ENCODE peak calls at places on chromosome 4, in six cellular contexts. L, V, U, D, R and S are unnamed samples.

GRCh38 chr4:169351860-169352259 is 81.1 kb upstream of the SH3RF1 start:
- DNase-seq in L (no peak), V (no peak), U (no peak), D (no peak), R (peak; percentile 66), S (no peak)

GRCh38 chr4:138567696-138568095 is 325.5 kb upstream of the SLC7A11 start:
- DNase-seq in L (no peak), V (no peak), U (no peak), D (no peak), R (peak; percentile 54), S (no peak)

GRCh38 chr4:8050555-8051206 is 107.9 kb downstream of the ABLIM2 start:
- DNase-seq in L (peak; percentile 92), V (peak; percentile 88), U (peak; percentile 21), D (no peak), R (peak; percentile 11), S (no peak)

GRCh38 chr4:3527101-3527913 is 4.9 kb downstream of the LRPAP1 start:
- DNase-seq in L (no peak), V (no peak), U (no peak), D (no peak), R (no peak), S (no peak)

GRCh38 chr4:173509031-173510001 is 20.7 kb downstream of the HAND2 start:
- DNase-seq in L (no peak), V (peak; percentile 58), U (no peak), D (no peak), R (no peak), S (no peak)

GRCh38 chr4:41204400-41204978 is 9.9 kb downstream of the APBB2 start:
- DNase-seq in L (peak; percentile 30), V (no peak), U (no peak), D (peak; percentile 9), R (peak; percentile 83), S (peak; percentile 67)

GRCh38 chr4:103996059-103996458 is 276.3 kb upstream of the TACR3 start:
- DNase-seq in L (no peak), V (no peak), U (no peak), D (peak; percentile 36), R (no peak), S (peak; percentile 56)

GRCh38 chr4:150782921-150783320 is 201.0 kb downstream of the MAB21L2 start:
- DNase-seq in L (no peak), V (no peak), U (no peak), D (no peak), R (peak; percentile 4), S (no peak)

GRCh38 chr4:1898007-1898406 is 26.8 kb downstream of the NSD2 start:
- DNase-seq in L (no peak), V (no peak), U (no peak), D (no peak), R (no peak), S (no peak)

GRCh38 chr4:70721747-70722146 is at the start of gene RUFY3:
- DNase-seq in L (no peak), V (peak; percentile 80), U (no peak), D (no peak), R (peak; percentile 98), S (no peak)

GRCh38 chr4:118254368-118254767 is 98.4 kb downstream of the PRSS12 start:
- DNase-seq in L (no peak), V (no peak), U (no peak), D (no peak), R (no peak), S (no peak)

GRCh38 chr4:112519689-112520597 is 4.0 kb upstream of the NEUROG2 start:
- DNase-seq in L (no peak), V (peak; percentile 35), U (no peak), D (no peak), R (no peak), S (no peak)

GRCh38 chr4:103719320-103720204 is at the start of gene TACR3:
- DNase-seq in L (no peak), V (peak; percentile 20), U (no peak), D (no peak), R (no peak), S (no peak)

GRCh38 chr4:55768291-55768690 is 51.3 kb upstream of the EXOC1L start:
- DNase-seq in L (peak; percentile 20), V (no peak), U (peak; percentile 17), D (peak; percentile 11), R (peak; percentile 70), S (no peak)

GRCh38 chr4:134189949-134190348 is 11.6 kb downstream of the PABPC4L start:
- DNase-seq in L (no peak), V (no peak), U (no peak), D (no peak), R (no peak), S (no peak)

GRCh38 chr4:69708211-69708610 is 52.2 kb downstream of the SULT1B1 start:
- DNase-seq in L (no peak), V (no peak), U (no peak), D (no peak), R (no peak), S (no peak)

GRCh38 chr4:145709843-145710242 is 29.9 kb downstream of the C4orf51 start:
- DNase-seq in L (no peak), V (no peak), U (no peak), D (no peak), R (peak; percentile 98), S (no peak)

GRCh38 chr4:110091426-110091825 is 107.0 kb downstream of the ELOVL6 start:
- DNase-seq in L (no peak), V (no peak), U (no peak), D (peak; percentile 4), R (peak; percentile 88), S (peak; percentile 64)

GRCh38 chr4:70559216-70559830 is 32.7 kb upstream of the AMBN start:
- DNase-seq in L (peak; percentile 67), V (peak; percentile 37), U (peak; percentile 59), D (peak; percentile 36), R (peak; percentile 34), S (peak; percentile 35)

GRCh38 chr4:72360075-72360474 is 208.9 kb downstream of the ADAMTS3 start:
- DNase-seq in L (no peak), V (no peak), U (peak; percentile 21), D (no peak), R (no peak), S (no peak)

GRCh38 chr4:8473198-8473919 is 32.8 kb downstream of the TRMT44 start:
- DNase-seq in L (no peak), V (peak; percentile 22), U (no peak), D (no peak), R (no peak), S (no peak)

DNA sequence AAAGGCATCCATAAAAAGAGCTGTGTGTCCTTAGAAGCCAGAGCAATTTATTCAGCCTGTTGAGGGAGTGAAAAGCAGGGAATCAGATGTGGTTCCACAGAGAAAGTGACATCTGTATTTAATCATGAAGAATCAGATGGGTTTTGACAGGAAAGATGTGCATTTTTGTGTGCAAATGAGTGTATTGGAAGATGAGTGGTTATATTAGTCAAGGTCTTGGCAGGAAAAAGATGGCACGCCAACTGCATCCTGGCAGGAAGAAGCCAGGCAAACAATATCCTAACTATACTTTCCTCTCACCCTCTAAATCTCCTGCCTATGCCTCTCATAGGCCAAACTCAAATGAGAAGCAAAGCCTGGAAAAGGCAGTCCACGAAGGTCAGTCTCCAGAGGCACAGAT is 59.1 kb downstream of the SCFD2 start:
- DNase-seq in L (no peak), V (peak; percentile 33), U (no peak), D (no peak), R (peak; percentile 45), S (no peak)
- TF ChIP-seq RAD21 in L (no peak), V (no peak), U (no peak), D (no peak), R (no peak), S (no peak)

GRCh38 chr4:126850286-126850685 is 782.5 kb upstream of the INTU start:
- DNase-seq in L (no peak), V (peak; percentile 1), U (peak; percentile 78), D (peak; percentile 85), R (peak; percentile 99), S (peak; percentile 96)
- TF ChIP-seq RAD21 in L (no peak), V (no peak), U (no peak), D (no peak), R (peak; percentile 6), S (peak; percentile 52)

GRCh38 chr4:86307432-86307831 is 52.4 kb downstream of the MAPK10 start:
- DNase-seq in L (no peak), V (no peak), U (no peak), D (no peak), R (no peak), S (no peak)
- TF ChIP-seq RAD21 in L (no peak), V (no peak), U (no peak), D (no peak), R (no peak), S (no peak)

GRCh38 chr4:38600575-38600974 is 63.4 kb upstream of the KLF3 start:
- DNase-seq in L (no peak), V (no peak), U (no peak), D (no peak), R (no peak), S (no peak)
- TF ChIP-seq RAD21 in L (no peak), V (no peak), U (no peak), D (no peak), R (no peak), S (peak; percentile 37)

DNA sequence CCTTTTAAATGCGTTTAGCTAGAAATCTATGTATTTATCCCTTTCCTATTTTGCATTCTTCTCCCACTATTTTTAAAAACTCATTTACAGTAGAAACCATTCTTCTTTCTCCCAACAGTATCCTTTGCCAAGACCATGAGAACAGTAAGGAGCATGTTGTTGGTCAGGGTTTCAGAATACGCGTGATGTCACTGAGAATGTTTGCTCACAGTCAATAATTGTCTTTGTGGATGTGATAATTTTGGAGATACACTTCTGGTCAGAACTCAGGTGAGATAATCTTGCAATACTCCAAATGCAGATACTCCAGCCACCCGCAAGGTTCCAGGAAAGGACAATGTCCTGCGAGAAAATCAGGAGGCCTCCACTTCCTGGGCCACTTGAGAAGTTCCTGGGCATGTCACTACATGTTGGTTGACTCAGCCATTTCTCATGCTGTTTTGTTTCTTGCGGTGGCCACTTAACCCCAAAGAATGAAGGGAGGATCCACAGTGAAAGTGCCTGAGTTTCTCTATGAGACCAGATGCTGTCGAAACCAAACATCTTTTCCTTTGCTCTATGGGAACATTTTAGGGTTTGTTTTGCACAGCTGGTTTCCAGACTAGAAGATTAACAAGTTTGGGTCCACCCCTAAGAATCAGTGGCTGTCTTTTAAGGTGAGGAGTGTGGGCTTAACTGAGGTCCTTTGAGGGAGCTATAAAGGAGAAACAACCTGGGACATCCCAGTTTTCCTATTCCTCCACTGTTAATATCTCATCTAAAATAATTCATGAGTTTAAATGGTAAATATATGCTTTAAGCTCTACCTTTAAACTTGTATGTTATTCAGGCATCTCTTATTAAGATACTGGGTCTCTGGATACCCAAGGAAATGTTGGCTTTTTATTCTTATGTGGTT is 116.0 kb downstream of the SOWAHB start:
- DNase-seq in L (peak; percentile 35), V (no peak), U (no peak), D (peak; percentile 23), R (peak; percentile 98), S (peak; percentile 80)
- TF ChIP-seq RAD21 in L (no peak), V (no peak), U (no peak), D (no peak), R (no peak), S (no peak)

GRCh38 chr4:22881416-22881815 is 188.7 kb downstream of the GBA3 start:
- DNase-seq in L (no peak), V (no peak), U (no peak), D (no peak), R (no peak), S (no peak)
- TF ChIP-seq RAD21 in L (no peak), V (no peak), U (no peak), D (no peak), R (no peak), S (no peak)

DNA sequence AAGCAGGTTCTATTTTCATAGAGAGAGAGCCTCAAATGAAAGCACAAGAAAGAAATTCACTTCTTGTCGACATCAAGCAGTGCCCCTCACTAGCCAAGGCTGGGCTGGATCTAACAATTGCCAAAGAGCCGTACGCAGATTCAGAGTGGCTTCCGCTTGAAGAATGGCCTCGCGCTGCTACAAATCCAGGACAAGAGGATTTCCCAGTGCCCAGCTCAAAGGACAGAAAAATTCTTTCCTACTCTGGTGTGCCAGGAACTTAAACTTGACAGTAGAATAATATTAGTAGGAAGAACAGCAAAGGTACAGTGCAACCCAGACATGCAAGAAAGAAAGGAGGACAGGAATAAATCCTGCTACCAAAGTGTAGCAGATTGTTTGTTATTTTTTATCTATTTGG is 56.5 kb upstream of the PPARGC1A start:
- DNase-seq in L (no peak), V (no peak), U (no peak), D (no peak), R (no peak), S (no peak)
- TF ChIP-seq RAD21 in L (no peak), V (no peak), U (no peak), D (no peak), R (no peak), S (no peak)